ENCODE peak calls at places on chromosomes 11 and 22, in five cellular contexts. H is AG09309, M is sigmoid colon, N is GM23338, D is SK-N-SH. U is an unnamed sample.
A peak's percentile ranks its signal among the peaks of the same experiment; 100 is the strongest.

GRCh38 chr11:46248270-46249102 is 29.0 kb upstream of the CREB3L1 start:
- DNase-seq in N (peak; percentile 76), M (no peak), D (no peak), H (peak; percentile 91), U (no peak)

GRCh38 chr11:120509346-120510053 is 2.0 kb upstream of the GRIK4 start:
- DNase-seq in M (no peak), D (no peak), H (no peak), N (no peak), U (no peak)

GRCh38 chr11:44083906-44084305 is 11.6 kb upstream of the EXT2 start:
- DNase-seq in M (no peak), N (no peak), H (no peak), D (no peak), U (no peak)

GRCh38 chr11:32932196-32932595 is 39.6 kb downstream of the QSER1 start:
- DNase-seq in N (no peak), D (no peak), M (no peak), H (no peak), U (no peak)

GRCh38 chr22:19055801-19056200 is 66.4 kb downstream of the DGCR2 start:
- DNase-seq in M (peak; percentile 54), D (peak; percentile 6), N (no peak), H (no peak), U (no peak)

GRCh38 chr11:130606781-130607511 is 158.5 kb downstream of the ADAMTS15 start:
- DNase-seq in M (peak; percentile 75), D (peak; percentile 31), H (no peak), N (no peak), U (no peak)

GRCh38 chr11:78929092-78929905 is 354.6 kb upstream of the NARS2 start:
- DNase-seq in M (no peak), H (no peak), D (no peak), N (peak; percentile 95), U (no peak)

GRCh38 chr11:68145120-68145866 is 24.1 kb upstream of the CHKA start:
- DNase-seq in D (no peak), H (no peak), M (no peak), N (no peak), U (no peak)

GRCh38 chr22:35445933-35446332 is 46.0 kb downstream of the MCM5 start:
- DNase-seq in D (no peak), M (peak; percentile 84), H (no peak), N (no peak), U (no peak)

GRCh38 chr22:40176921-40177737 is 596 bp upstream of the TNRC6B start:
- DNase-seq in M (no peak), N (peak; percentile 79), H (no peak), D (no peak), U (no peak)

GRCh38 chr11:4891996-4892640 is 10.4 kb downstream of the OR51T1 start:
- DNase-seq in D (no peak), H (no peak), N (peak; percentile 16), M (no peak), U (peak; percentile 86)

GRCh38 chr11:99693941-99694492 is 673.3 kb downstream of the CNTN5 start:
- DNase-seq in N (no peak), D (no peak), M (no peak), H (no peak), U (peak; percentile 91)

GRCh38 chr11:628056-628455 is 1.1 kb upstream of the SCT start:
- DNase-seq in D (no peak), H (no peak), N (no peak), M (no peak), U (no peak)
- H3K4me3 ChIP-seq in D (no peak overlapping the region), H (no peak overlapping the region), N (no peak overlapping the region), M (no peak overlapping the region), U (no peak overlapping the region)

DNA sequence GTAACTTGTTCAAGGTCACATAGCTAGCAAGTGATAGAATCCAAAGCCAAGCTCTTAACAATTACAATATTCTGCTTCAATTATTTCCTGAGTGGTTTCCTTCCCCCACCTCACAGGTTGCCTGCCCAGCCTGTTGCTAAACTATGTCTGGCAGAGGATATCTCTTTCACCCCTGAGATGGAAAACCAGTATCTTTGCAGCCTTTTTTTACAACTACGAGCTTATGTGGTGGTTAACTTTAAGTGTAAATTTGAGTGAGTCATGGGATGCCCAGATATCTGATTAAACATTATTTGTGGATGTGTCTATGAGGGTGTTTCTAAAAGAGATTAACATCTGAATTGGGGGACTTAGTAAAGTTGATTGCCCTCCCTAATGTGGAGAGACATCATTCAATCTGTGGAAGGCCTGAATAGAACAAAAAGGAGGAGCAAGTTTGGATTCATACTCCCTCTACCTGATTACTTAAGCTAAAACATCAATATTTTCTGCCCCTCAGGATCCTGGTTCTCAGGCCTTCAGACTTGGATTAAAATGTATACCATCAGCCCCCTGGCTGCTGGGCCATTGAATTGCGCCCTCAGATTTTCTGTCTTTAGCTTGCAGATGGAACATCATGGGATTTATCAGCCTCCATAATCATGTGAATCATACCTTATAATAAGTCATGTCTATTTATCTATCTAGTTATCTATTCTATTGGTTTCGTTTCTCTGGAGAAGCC is 911.9 kb downstream of the METTL15 start:
- DNase-seq in H (no peak), N (peak; percentile 58), D (no peak), M (no peak), U (peak; percentile 27)
- TF ChIP-seq CTCF in H (peak; percentile 51), N (peak; percentile 65), D (peak; percentile 67), M (no peak), U (peak; percentile 75)

GRCh38 chr11:102314784-102315183 is 2.5 kb upstream of the BIRC3 start:
- DNase-seq in H (no peak), D (no peak), N (no peak), M (no peak), U (no peak)

GRCh38 chr11:102313225-102313940 is 3.9 kb upstream of the BIRC3 start:
- DNase-seq in D (no peak), N (no peak), H (no peak), M (no peak), U (no peak)

GRCh38 chr11:102309621-102310541 is 7.4 kb upstream of the BIRC3 start:
- DNase-seq in M (no peak), H (no peak), D (no peak), N (peak; percentile 87), U (no peak)

GRCh38 chr11:102316505-102316904 is 779 bp upstream of the BIRC3 start:
- DNase-seq in D (no peak), N (no peak), M (no peak), H (no peak), U (no peak)

DNA sequence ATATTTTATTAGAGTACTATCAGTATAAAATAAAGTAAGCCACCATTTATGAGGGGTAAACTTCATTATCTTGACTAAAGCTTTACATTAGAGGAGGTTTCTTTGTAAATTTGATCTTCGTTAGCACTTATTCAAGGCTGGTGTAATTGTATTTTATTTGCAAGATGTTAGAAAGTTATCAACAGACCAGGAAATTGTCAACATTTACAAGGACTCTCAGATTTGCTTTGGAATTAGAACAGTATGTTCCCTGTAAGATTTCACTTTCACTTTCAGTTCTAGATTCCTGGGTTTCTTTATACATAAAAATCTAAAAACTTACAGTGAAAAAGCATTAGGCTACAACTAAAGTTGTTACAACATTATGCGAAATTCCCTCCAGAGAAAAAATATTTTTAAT is 4.6 kb upstream of the BIRC3 start:
- DNase-seq in D (no peak), M (no peak), H (no peak), N (no peak), U (no peak)
- H3K4me3 ChIP-seq in D (no peak overlapping the region), M (peak overlapping the region; percentile 4), H (no peak overlapping the region), N (no peak overlapping the region), U (no peak overlapping the region)

GRCh38 chr11:71420455-71421241 is 27.5 kb downstream of the DHCR7 start:
- DNase-seq in D (peak; percentile 63), M (no peak), H (no peak), N (peak; percentile 88), U (peak; percentile 7)
- TF ChIP-seq CTCF in D (peak; percentile 52), M (no peak), H (peak; percentile 72), N (peak; percentile 97), U (peak; percentile 84)

DNA sequence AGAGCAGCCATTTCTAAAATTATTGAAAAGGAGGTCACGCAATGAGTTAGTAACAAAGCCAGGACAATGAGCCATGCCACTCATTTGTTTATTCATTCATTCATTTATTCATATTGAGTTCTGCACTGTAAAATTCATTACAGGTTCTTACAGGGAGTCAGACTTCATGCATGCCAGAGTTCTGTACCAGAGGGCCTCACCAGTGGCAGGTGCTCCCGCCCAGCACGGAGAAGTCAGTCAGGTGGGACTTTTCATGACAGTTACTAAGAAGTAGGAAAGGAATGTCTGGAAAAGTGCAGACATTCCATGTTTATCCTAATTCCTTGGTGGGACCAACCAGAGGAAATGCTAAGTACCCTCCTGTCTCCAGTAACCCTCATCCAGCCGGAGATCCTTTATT is 217.5 kb upstream of the BLID start:
- DNase-seq in M (no peak), D (no peak), H (no peak), N (no peak), U (no peak)
- H3K4me3 ChIP-seq in M (no peak overlapping the region), D (no peak overlapping the region), H (no peak overlapping the region), N (no peak overlapping the region), U (no peak overlapping the region)

DNA sequence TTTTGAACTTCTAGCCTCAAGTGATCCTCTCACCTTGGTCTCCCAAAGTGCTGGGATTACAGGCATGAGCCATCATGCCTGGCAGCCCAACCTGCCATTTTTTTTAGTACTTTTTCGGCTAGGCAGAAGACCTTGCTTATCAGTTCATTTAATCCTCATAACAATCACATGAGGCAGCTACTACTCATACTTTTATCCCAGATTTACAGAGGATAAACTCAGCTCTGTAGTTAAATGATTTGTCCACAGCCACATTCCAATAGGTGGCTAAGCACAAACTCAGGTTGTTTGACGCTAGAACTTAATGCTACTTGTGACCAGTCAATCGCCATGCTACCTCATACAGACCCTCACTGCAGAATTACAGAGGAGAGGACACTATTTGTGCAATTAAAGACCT is 28.1 kb downstream of the SBF2 start:
- DNase-seq in N (no peak), D (no peak), M (no peak), H (no peak), U (peak; percentile 51)
- TF ChIP-seq CTCF in N (no peak), D (no peak), M (no peak), H (no peak), U (no peak)

DNA sequence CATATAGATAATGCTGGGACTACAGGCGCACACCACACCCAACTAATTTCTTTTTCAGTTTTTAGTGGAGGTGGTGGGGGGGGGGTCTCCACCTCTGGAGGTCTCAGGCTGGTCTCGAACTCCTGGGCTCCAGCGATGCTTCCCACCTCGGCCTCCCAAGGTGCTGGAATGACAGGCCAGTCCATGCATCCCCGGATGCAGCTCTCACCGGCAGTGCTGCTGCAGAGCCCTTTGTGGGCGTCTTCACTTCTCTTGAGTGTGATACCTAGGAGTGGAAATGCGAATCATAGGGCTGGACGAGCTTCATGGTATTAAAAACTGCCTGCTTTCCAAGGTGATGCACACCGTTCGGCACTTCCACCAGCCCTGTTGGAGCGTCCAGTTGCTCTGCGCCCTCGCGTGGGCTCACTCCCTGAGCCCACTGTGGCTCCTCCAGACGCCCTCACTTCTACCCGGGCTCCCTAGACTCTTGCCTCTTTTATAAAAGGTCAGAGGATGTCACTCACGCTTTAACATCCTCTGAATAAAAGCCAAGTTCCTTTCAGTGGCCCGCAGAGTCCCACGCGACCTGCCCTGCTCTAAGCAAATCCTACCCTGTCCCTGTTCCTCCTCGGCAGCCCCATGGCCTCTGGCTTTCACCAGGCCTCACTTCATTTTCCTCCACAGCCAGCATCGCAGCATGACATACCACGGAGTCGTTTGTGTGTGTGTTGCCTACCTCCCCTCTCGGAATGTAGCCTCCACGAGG is 833 bp upstream of the BID start:
- DNase-seq in N (no peak), H (no peak), M (no peak), D (no peak), U (no peak)
- H3K4me3 ChIP-seq in N (peak overlapping the region; percentile 65), H (peak overlapping the region; percentile 78), M (no peak overlapping the region), D (peak overlapping the region; percentile 81), U (no peak overlapping the region)